ENCODE peak calls at places on chromosome 10, in five cellular contexts. X, P, D, C and B are unnamed samples.

GRCh38 chr10:44385726-44386438 is 985 bp upstream of the CXCL12 start:
- DNase-seq in X (peak), P (no peak), D (peak), C (peak), B (peak)

GRCh38 chr10:129642427-129642826 is 175.4 kb downstream of the MGMT start:
- DNase-seq in X (no peak), P (no peak), D (no peak), C (no peak), B (no peak)

GRCh38 chr10:44968101-44968886 is 8.7 kb downstream of the RASSF4 start:
- DNase-seq in X (peak), P (no peak), D (no peak), C (peak), B (peak)

GRCh38 chr10:69335063-69335587 is 56.8 kb downstream of the HK1 start:
- DNase-seq in X (peak), P (no peak), D (no peak), C (peak), B (no peak)

GRCh38 chr10:10618139-10618538 is 399.5 kb upstream of the CELF2 start:
- DNase-seq in X (no peak), P (no peak), D (no peak), C (no peak), B (no peak)

GRCh38 chr10:132299381-132300336 is 8.1 kb downstream of the STK32C start:
- DNase-seq in X (peak), P (peak), D (no peak), C (no peak), B (peak)

GRCh38 chr10:125765835-125766234 is 9.8 kb downstream of the MMP21 start:
- DNase-seq in X (no peak), P (no peak), D (no peak), C (no peak), B (no peak)

GRCh38 chr10:11824825-11825224 is 1.7 kb downstream of the PROSER2 start:
- DNase-seq in X (no peak), P (no peak), D (peak), C (no peak), B (no peak)

GRCh38 chr10:42801135-42801534 is 18.5 kb downstream of the BMS1 start:
- DNase-seq in X (no peak), P (no peak), D (no peak), C (no peak), B (no peak)

GRCh38 chr10:123821136-123821535 is 70.5 kb downstream of the CPXM2 start:
- DNase-seq in X (no peak), P (no peak), D (no peak), C (no peak), B (no peak)

GRCh38 chr10:43681226-43681625 is 32.5 kb upstream of the ZNF32 start:
- DNase-seq in X (no peak), P (no peak), D (no peak), C (no peak), B (peak)

GRCh38 chr10:86345296-86346168 is 21.1 kb downstream of the GRID1 start:
- DNase-seq in X (peak), P (no peak), D (no peak), C (no peak), B (no peak)

GRCh38 chr10:73874267-73875138 is at the start of gene CAMK2G:
- DNase-seq in X (peak), P (peak), D (peak), C (peak), B (peak)

GRCh38 chr10:97708976-97709745 is 4.4 kb upstream of the MARVELD1 start:
- DNase-seq in X (peak), P (peak), D (peak), C (peak), B (peak)

DNA sequence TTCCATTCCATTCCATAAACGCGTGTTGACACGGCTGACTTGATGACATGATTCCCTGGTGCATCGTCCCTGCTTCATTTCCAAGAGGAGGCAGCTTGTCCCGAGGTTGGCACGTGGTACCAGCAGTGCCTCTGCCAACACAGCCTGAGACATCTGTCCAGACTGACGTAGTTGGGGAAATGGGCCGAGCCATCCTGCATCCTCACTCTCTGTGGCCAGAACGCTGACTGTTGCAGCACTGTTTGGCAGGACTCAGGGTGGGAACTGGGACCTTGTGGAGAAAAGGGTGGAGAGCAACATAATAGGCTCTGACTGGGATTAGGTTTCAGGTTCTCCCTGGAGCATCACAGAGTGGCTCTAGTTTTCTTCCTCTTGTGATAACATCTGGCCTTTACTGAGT is 118.6 kb upstream of the BTBD16 start:
- DNase-seq in X (peak), P (no peak), D (no peak), C (peak), B (peak)
- H3K4me3 ChIP-seq in X (no peak), P (no peak), D (no peak), C (no peak), B (no peak)

DNA sequence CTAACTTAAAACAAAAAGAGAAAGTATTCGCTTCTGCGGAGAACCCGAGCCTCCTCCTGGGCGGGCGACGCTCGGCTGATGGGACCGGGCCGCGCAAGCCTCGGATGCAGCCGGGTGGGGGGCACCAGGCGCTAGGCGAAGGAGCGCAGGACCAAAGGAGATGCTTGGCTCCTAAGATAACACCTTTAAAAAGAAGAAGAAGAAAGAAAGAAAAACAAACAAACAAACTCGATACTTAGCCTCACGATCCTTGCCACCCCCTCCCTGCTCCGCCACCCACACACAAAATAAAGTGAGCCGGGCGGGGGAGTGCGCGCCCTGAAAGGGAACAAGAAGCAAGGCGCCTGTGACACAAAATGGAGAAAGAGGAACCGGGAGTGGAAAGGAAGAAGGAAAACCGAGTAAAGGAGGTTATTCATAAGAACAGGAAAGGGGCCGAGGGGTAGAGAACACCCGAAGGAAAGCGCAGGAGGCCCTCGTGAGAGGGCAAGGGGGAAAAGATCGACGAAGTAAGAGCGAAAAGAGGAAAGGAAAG is 34.0 kb upstream of the EBLN1 start:
- DNase-seq in X (peak), P (peak), D (peak), C (peak), B (peak)
- H3K4me3 ChIP-seq in X (peak), P (peak), D (peak), C (peak), B (peak)

DNA sequence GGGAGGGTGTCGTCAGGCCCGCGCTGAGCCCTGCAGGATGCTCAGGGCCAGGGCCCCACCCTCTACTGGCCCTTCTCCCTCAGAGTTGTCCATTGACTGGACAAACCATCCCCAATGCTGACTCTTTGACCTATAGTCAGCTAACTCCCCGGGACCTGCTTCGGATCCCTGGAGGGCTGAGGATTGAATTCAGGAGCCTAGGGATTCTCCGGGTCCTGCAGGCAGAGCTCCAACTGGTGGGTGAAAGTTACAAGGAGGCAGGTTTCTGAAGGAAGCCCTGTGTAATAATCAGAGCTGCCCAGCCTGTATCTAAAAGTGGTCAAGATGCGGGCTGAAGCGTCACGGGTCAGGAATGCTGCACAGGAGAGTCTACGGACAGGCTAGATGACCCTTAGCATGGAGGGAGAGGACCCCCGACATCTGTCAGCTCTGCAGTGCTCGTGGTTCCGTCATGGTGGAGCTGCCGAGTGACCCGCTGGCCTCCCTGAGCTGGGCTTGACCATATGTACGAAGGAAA is 602 bp upstream of the CALHM2 start:
- DNase-seq in X (no peak), P (no peak), D (no peak), C (no peak), B (no peak)
- H3K4me3 ChIP-seq in X (no peak), P (peak), D (peak), C (peak), B (peak)

DNA sequence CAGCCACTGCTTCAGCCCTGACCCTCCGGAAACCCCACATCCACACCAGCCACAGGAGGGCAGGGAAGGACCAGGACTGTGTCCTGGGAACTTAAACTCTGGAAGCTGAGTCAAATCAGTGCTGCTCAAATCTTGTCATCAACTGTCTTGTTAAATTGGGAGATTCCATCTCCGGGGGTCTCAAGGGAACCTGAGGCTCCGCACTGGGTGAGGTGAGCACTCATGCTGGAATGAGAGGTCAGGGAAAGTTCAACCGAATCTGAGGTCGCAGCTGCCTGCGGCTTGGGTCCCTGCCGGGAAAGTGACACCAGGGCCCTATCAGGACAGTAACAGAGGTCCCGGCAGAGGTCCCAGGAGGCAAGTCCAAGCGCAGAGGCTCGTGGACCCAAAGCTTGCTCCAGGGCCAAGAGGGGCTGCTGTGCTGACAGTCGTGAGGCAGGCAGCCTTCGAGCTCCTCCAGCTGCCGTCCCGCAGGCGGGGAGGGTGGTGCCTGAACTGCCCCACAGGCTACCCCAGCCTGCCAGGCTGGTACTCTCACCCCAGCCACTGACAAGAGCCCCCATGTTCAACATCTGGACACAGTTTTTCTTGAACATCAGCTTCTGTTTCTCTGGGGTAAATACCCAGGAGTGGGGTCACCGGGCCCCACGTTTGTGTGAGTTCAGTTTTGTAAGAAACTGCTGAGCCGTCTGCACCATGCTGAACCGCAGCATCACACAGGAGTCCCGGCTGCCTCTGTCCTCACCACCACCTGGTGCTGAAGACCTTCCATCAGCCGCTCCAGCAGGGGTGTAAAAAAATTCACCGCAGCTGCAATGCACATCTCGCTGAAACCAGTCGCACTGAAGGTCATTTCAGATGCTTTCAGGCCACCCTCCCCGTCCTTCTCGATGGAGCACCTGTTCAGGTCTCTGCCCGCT is 101.0 kb downstream of the DIP2C start:
- DNase-seq in X (peak), P (no peak), D (no peak), C (no peak), B (peak)
- H3K4me3 ChIP-seq in X (no peak), P (no peak), D (no peak), C (no peak), B (no peak)

GRCh38 chr10:119517235-119518141 is 25.0 kb downstream of the RGS10 start:
- DNase-seq in X (no peak), P (no peak), D (peak), C (no peak), B (no peak)
- H3K4me3 ChIP-seq in X (no peak), P (no peak), D (no peak), C (no peak), B (no peak)

GRCh38 chr10:35040761-35041501 is 49.2 kb downstream of the CUL2 start:
- DNase-seq in X (no peak), P (no peak), D (no peak), C (no peak), B (no peak)
- H3K4me3 ChIP-seq in X (no peak), P (no peak), D (no peak), C (no peak), B (no peak)